ENCODE peak calls at places on chromosomes 5 and 9, in six cellular contexts. D, Q, Y, A, J and K are unnamed samples.

GRCh38 chr5:172114875-172115422 is 73.1 kb downstream of the STK10 start:
- DNase-seq in J (no peak), Q (no peak), Y (peak), A (no peak), D (no peak), K (no peak)

GRCh38 chr9:99299214-99300102 is 77.4 kb downstream of the SEC61B start:
- DNase-seq in Q (no peak), Y (no peak), D (peak), J (no peak), A (no peak), K (peak)

GRCh38 chr5:36301858-36302603 is at the start of gene RANBP3L:
- DNase-seq in J (no peak), D (no peak), Q (no peak), A (peak), Y (no peak), K (peak)

GRCh38 chr5:113489299-113489698 is 1.0 kb upstream of the MCC start:
- DNase-seq in A (no peak), Y (no peak), D (peak), J (no peak), Q (no peak), K (peak)

GRCh38 chr9:32703635-32704034 is 68.2 kb upstream of the TAF1L start:
- DNase-seq in Q (no peak), J (no peak), Y (no peak), D (peak), A (peak), K (peak)

GRCh38 chr5:160638141-160638742 is 213.8 kb downstream of the ATP10B start:
- DNase-seq in D (peak), A (no peak), Q (no peak), Y (no peak), J (no peak), K (no peak)

GRCh38 chr9:110370316-110370715 is 32.7 kb upstream of the TXNDC8 start:
- DNase-seq in A (no peak), Y (no peak), J (no peak), Q (no peak), D (no peak), K (no peak)

GRCh38 chr9:13429271-13429670 is 149.8 kb upstream of the MPDZ start:
- DNase-seq in J (no peak), A (no peak), Y (no peak), D (no peak), Q (no peak), K (no peak)

GRCh38 chr5:107548477-107548876 is 122.3 kb downstream of the EFNA5 start:
- DNase-seq in J (no peak), Y (no peak), A (no peak), D (no peak), Q (no peak), K (no peak)

GRCh38 chr5:154288145-154288544 is 97.6 kb downstream of the GALNT10 start:
- DNase-seq in Y (no peak), A (no peak), D (no peak), J (no peak), Q (no peak), K (no peak)

GRCh38 chr5:79236364-79236969 is 536 bp downstream of the JMY start:
- DNase-seq in A (peak), J (peak), Y (peak), D (peak), Q (peak), K (peak)

GRCh38 chr9:121393318-121393717 is 23.3 kb upstream of the STOM start:
- DNase-seq in Y (no peak), Q (no peak), J (no peak), D (no peak), A (no peak), K (no peak)

GRCh38 chr5:93585054-93585751 is 2.2 kb downstream of the NR2F1 start:
- DNase-seq in A (peak), Q (no peak), J (peak), D (peak), Y (no peak), K (no peak)

GRCh38 chr5:74035521-74035937 is 409.5 kb downstream of the ARHGEF28 start:
- DNase-seq in A (peak), Y (no peak), J (no peak), Q (no peak), D (peak), K (peak)

GRCh38 chr5:9653811-9654210 is 23.7 kb upstream of the TAS2R1 start:
- DNase-seq in Q (no peak), A (no peak), J (no peak), D (no peak), Y (no peak), K (no peak)

GRCh38 chr9:129932303-129933151 is 97.3 kb downstream of the USP20 start:
- DNase-seq in A (no peak), Q (no peak), Y (no peak), D (no peak), J (no peak), K (no peak)

GRCh38 chr9:104795082-104795481 is 31.2 kb downstream of the NIPSNAP3B start:
- DNase-seq in A (no peak), D (no peak), J (no peak), Q (no peak), Y (no peak), K (no peak)

GRCh38 chr9:119370816-119371215 is 1.6 kb upstream of the BRINP1 start:
- DNase-seq in A (peak), J (peak), Q (no peak), D (peak), Y (no peak), K (peak)

GRCh38 chr5:44002381-44002901 is 386.8 kb downstream of the FGF10 start:
- DNase-seq in Y (no peak), J (peak), D (peak), Q (no peak), A (peak), K (no peak)

GRCh38 chr5:150389759-150390256 is 22.9 kb downstream of the CD74 start:
- DNase-seq in J (no peak), A (no peak), D (no peak), Q (no peak), Y (no peak), K (no peak)

GRCh38 chr5:88692979-88693932 is 189.7 kb downstream of the MEF2C start:
- DNase-seq in A (no peak), D (no peak), Y (no peak), Q (no peak), J (no peak), K (no peak)

GRCh38 chr9:76655121-76655531 is 109.1 kb upstream of the PCA3 start:
- DNase-seq in Q (no peak), D (no peak), A (no peak), Y (no peak), J (no peak), K (no peak)

GRCh38 chr5:90709323-90710148 is 150.9 kb downstream of the ADGRV1 start:
- DNase-seq in D (peak), A (peak), Q (no peak), J (peak), Y (no peak), K (peak)

GRCh38 chr5:157612071-157612476 is 36.5 kb upstream of the ADAM19 start:
- DNase-seq in D (no peak), J (no peak), Q (no peak), A (no peak), Y (no peak), K (peak)

GRCh38 chr9:16028516-16028915 is 475.7 kb downstream of the CCDC171 start:
- DNase-seq in Y (no peak), J (no peak), Q (no peak), D (no peak), A (no peak), K (no peak)

GRCh38 chr5:59685806-59686205 is 207.7 kb downstream of the PDE4D start:
- DNase-seq in Y (no peak), J (no peak), A (no peak), D (no peak), Q (no peak), K (no peak)

GRCh38 chr9:114122152-114122615 is 23.1 kb upstream of the KIF12 start:
- DNase-seq in Y (no peak), A (no peak), J (no peak), D (no peak), Q (no peak), K (no peak)

GRCh38 chr5:155919125-155919524 is 407.8 kb upstream of the SGCD start:
- DNase-seq in D (no peak), Y (no peak), J (no peak), Q (no peak), A (no peak), K (no peak)

GRCh38 chr9:131728961-131729360 is 10.9 kb downstream of the RAPGEF1 start:
- DNase-seq in Y (peak), J (no peak), A (no peak), D (no peak), Q (no peak), K (no peak)

GRCh38 chr5:146890733-146891440 is 12.3 kb upstream of the PPP2R2B start:
- DNase-seq in D (peak), Y (no peak), A (no peak), Q (no peak), J (no peak), K (no peak)

GRCh38 chr9:124210697-124211096 is 47.1 kb upstream of the NEK6 start:
- DNase-seq in J (no peak), Q (no peak), A (no peak), D (no peak), Y (peak), K (no peak)

GRCh38 chr9:95363051-95363841 is 45.7 kb upstream of the FANCC start:
- DNase-seq in A (no peak), Y (no peak), J (no peak), D (no peak), Q (no peak), K (no peak)

GRCh38 chr5:169116961-169117461 is 183.9 kb downstream of the SLIT3 start:
- DNase-seq in Y (no peak), Q (peak), J (no peak), A (no peak), D (peak), K (peak)

GRCh38 chr9:81239388-81239787 is 450.0 kb downstream of the TLE1 start:
- DNase-seq in Q (no peak), A (no peak), J (no peak), D (no peak), Y (no peak), K (no peak)

GRCh38 chr9:93098236-93098946 is 2.4 kb downstream of the CARD19 start:
- DNase-seq in Y (peak), Q (peak), A (no peak), J (no peak), D (peak), K (peak)

GRCh38 chr5:114319821-114320220 is 42.0 kb upstream of the KCNN2 start:
- DNase-seq in D (no peak), Q (no peak), J (no peak), A (no peak), Y (no peak), K (no peak)

GRCh38 chr9:136610426-136610825 is 52.3 kb upstream of the EGFL7 start:
- DNase-seq in Q (no peak), Y (no peak), A (no peak), D (no peak), J (peak), K (no peak)

GRCh38 chr5:143752165-143752564 is 59.8 kb upstream of the HMHB1 start:
- DNase-seq in Y (no peak), D (no peak), A (no peak), J (no peak), Q (no peak), K (no peak)